ENCODE peak calls at places on chromosomes 4 and X, in eight cellular contexts. N is AML-193, E is cardiac muscle cell, W is retina, U is ACHN, Z is substantia nigra, D is fibroblast of pulmonary artery, M is NCI-H2081 treated with DMSO at 0.1 percent for 48 hours. H is an unnamed sample.
A peak's percentile ranks its signal among the peaks of the same experiment; 100 is the strongest.

GRCh38 chr4:70688795-70689231 is 481 bp downstream of the UTP3 start:
- DNase-seq in Z (no peak), W (no peak), N (no peak), U (no peak), M (no peak), D (peak; percentile 20), E (no peak), H (no peak)

GRCh38 chr4:105686571-105686970 is 21.9 kb downstream of the INTS12 start:
- DNase-seq in N (no peak), M (no peak), E (no peak), D (no peak), Z (no peak), W (no peak), U (no peak), H (no peak)

GRCh38 chr4:109877400-109877799 is 29.5 kb downstream of the LRIT3 start:
- DNase-seq in U (no peak), W (no peak), E (no peak), D (no peak), M (no peak), N (no peak), Z (no peak), H (no peak)

GRCh38 chr4:134777626-134778025 is 576.0 kb upstream of the PABPC4L start:
- DNase-seq in W (no peak), E (peak; percentile 49), Z (no peak), U (peak; percentile 13), M (no peak), N (no peak), D (no peak), H (no peak)

GRCh38 chr4:107834241-107834856 is 9.6 kb downstream of the SGMS2 start:
- DNase-seq in M (no peak), N (no peak), U (no peak), Z (no peak), D (no peak), W (no peak), E (no peak), H (peak; percentile 40)

GRCh38 chr4:90606781-90607180 is 479.6 kb downstream of the CCSER1 start:
- DNase-seq in U (no peak), M (no peak), Z (no peak), W (no peak), N (no peak), D (no peak), E (no peak), H (no peak)

GRCh38 chrX:72644946-72645345 is 69.2 kb downstream of the PHKA1 start:
- DNase-seq in U (no peak), E (no peak), Z (no peak), N (no peak), M (no peak), D (no peak), W (no peak), H (no peak)

GRCh38 chrX:34275710-34276109 is 143.6 kb upstream of the FAM47A start:
- DNase-seq in D (no peak), M (peak; percentile 10), Z (no peak), N (no peak), W (no peak), U (no peak), E (peak; percentile 27), H (no peak)

GRCh38 chr4:24657768-24658617 is 73.6 kb upstream of the DHX15 start:
- DNase-seq in M (peak; percentile 47), E (no peak), W (no peak), N (peak; percentile 8), Z (peak; percentile 69), D (peak; percentile 86), U (peak; percentile 95), H (peak; percentile 86)

GRCh38 chr4:77734928-77735327 is 84.2 kb downstream of the CNOT6L start:
- DNase-seq in N (peak; percentile 76), D (peak; percentile 50), W (no peak), U (peak; percentile 93), Z (peak; percentile 1), E (no peak), M (no peak), H (peak; percentile 55)

GRCh38 chr4:147776600-147777175 is 44.8 kb downstream of the ARHGAP10 start:
- DNase-seq in E (no peak), W (no peak), D (no peak), U (no peak), N (no peak), M (no peak), Z (no peak), H (no peak)

GRCh38 chrX:99752776-99753175 is 657.3 kb downstream of the PCDH19 start:
- DNase-seq in W (no peak), D (no peak), M (no peak), E (no peak), N (no peak), Z (no peak), U (no peak), H (no peak)

GRCh38 chr4:18185491-18185890 is 163.9 kb upstream of the LCORL start:
- DNase-seq in W (no peak), M (no peak), U (no peak), Z (no peak), E (no peak), D (no peak), N (no peak), H (no peak)

GRCh38 chr4:154542264-154542879 is 7.8 kb downstream of the PLRG1 start:
- DNase-seq in W (no peak), Z (no peak), N (no peak), D (no peak), E (no peak), U (no peak), M (no peak), H (no peak)

GRCh38 chrX:36986231-36986630 is 21.9 kb upstream of the FAM47C start:
- DNase-seq in M (no peak), W (no peak), D (no peak), Z (no peak), U (no peak), E (no peak), N (no peak), H (no peak)

GRCh38 chr4:95318483-95318882 is 230.3 kb downstream of the UNC5C start:
- DNase-seq in D (no peak), U (no peak), W (peak; percentile 60), Z (no peak), N (no peak), E (peak; percentile 17), M (no peak), H (no peak)

GRCh38 chrX:24260827-24261550 is 52.9 kb downstream of the SUPT20HL2 start:
- DNase-seq in D (peak; percentile 62), N (peak; percentile 77), U (no peak), W (no peak), E (no peak), M (no peak), Z (peak; percentile 1), H (peak; percentile 74)

GRCh38 chr4:36244257-36245084 is at the start of gene ARAP2:
- DNase-seq in N (peak; percentile 51), Z (peak; percentile 85), M (no peak), U (peak; percentile 77), W (peak; percentile 56), D (peak; percentile 14), E (peak; percentile 73), H (peak; percentile 2)

GRCh38 chr4:30837131-30837539 is 117.0 kb downstream of the PCDH7 start:
- DNase-seq in N (no peak), M (no peak), E (peak; percentile 88), D (peak; percentile 16), U (peak; percentile 56), W (peak; percentile 71), Z (no peak), H (no peak)

GRCh38 chrX:107102980-107103379 is 15.6 kb downstream of the RBM41 start:
- DNase-seq in M (no peak), Z (no peak), N (no peak), E (peak; percentile 13), D (peak; percentile 21), U (peak; percentile 6), W (no peak), H (peak; percentile 27)

GRCh38 chr4:83219344-83219990 is 65.1 kb downstream of the COQ2 start:
- DNase-seq in U (no peak), M (no peak), W (peak; percentile 71), E (no peak), D (no peak), Z (peak; percentile 41), N (no peak), H (no peak)

GRCh38 chrX:148588649-148589310 is 88.4 kb downstream of the AFF2 start:
- DNase-seq in D (no peak), W (no peak), M (no peak), U (no peak), E (no peak), N (no peak), Z (no peak), H (no peak)

GRCh38 chrX:65148232-65148631 is 172.0 kb upstream of the ZC4H2 start:
- DNase-seq in U (no peak), D (no peak), M (no peak), N (no peak), Z (no peak), E (no peak), W (no peak), H (no peak)